ENCODE peak calls at places on chromosomes 12 and 14, in four cellular contexts. G, P, J and O are unnamed samples.

GRCh38 chr12:11891350-11892064 is 179.2 kb upstream of the BCL2L14 start:
- DNase-seq in G (no peak), P (no peak), J (no peak), O (no peak)

GRCh38 chr14:70934084-70934483 is 26.8 kb downstream of the PCNX1 start:
- DNase-seq in G (no peak), P (no peak), J (no peak), O (no peak)

GRCh38 chr12:132218915-132219314 is 74.7 kb downstream of the NOC4L start:
- DNase-seq in G (no peak), P (peak; percentile 56), J (peak; percentile 76), O (no peak)

GRCh38 chr12:12011880-12012260 is 58.9 kb upstream of the BCL2L14 start:
- DNase-seq in G (no peak), P (no peak), J (no peak), O (no peak)

GRCh38 chr12:94276725-94277124 is 128.3 kb downstream of the PLXNC1 start:
- DNase-seq in G (no peak), P (no peak), J (no peak), O (no peak)

GRCh38 chr12:118098456-118098855 is 5.4 kb downstream of the VSIG10 start:
- DNase-seq in G (no peak), P (no peak), J (no peak), O (no peak)

GRCh38 chr12:114812858-114813761 is 129.1 kb upstream of the TBX3 start:
- DNase-seq in G (no peak), P (no peak), J (no peak), O (no peak)

GRCh38 chr12:89947437-89948265 is 239.0 kb upstream of the ATP2B1 start:
- DNase-seq in G (peak; percentile 96), P (no peak), J (no peak), O (no peak)

GRCh38 chr14:68873379-68873778 is 80.5 kb upstream of the ZFP36L1 start:
- DNase-seq in G (no peak), P (no peak), J (no peak), O (no peak)

GRCh38 chr14:97387252-97387882 is 590.2 kb downstream of the VRK1 start:
- DNase-seq in G (no peak), P (no peak), J (no peak), O (no peak)

GRCh38 chr14:66652736-66653135 is 144.8 kb downstream of the GPHN start:
- DNase-seq in G (no peak), P (peak; percentile 7), J (no peak), O (no peak)

GRCh38 chr14:76832503-76832988 is 6.3 kb downstream of the LRRC74A start:
- DNase-seq in G (no peak), P (no peak), J (no peak), O (no peak)

GRCh38 chr14:23154876-23155587 is 28.4 kb downstream of the SLC7A8 start:
- DNase-seq in G (peak; percentile 69), P (peak; percentile 40), J (no peak), O (no peak)

GRCh38 chr12:19110541-19110940 is 19.0 kb upstream of the PLEKHA5 start:
- DNase-seq in G (no peak), P (no peak), J (no peak), O (no peak)

GRCh38 chr12:43655586-43655985 is 103.0 kb downstream of the PUS7L start:
- DNase-seq in G (peak; percentile 45), P (no peak), J (no peak), O (no peak)